ENCODE peak calls at places on chromosomes 16 and 17, in five cellular contexts. K, X, L, R and T are unnamed samples.

GRCh38 chr16:22352119-22352518 is 22.3 kb downstream of the CDR2 start:
- DNase-seq in K (no peak), X (no peak), L (no peak), R (no peak), T (no peak)

GRCh38 chr17:82876602-82877391 is 37.0 kb upstream of the ZNF750 start:
- DNase-seq in K (peak), X (peak), L (peak), R (no peak), T (peak)

GRCh38 chr16:85761866-85762265 is 11.0 kb upstream of the C16orf74 start:
- DNase-seq in K (no peak), X (no peak), L (no peak), R (no peak), T (no peak)

GRCh38 chr17:65498831-65499230 is 62.6 kb downstream of the AXIN2 start:
- DNase-seq in K (no peak), X (no peak), L (no peak), R (no peak), T (no peak)

GRCh38 chr17:10186771-10187425 is 11.5 kb downstream of the GAS7 start:
- DNase-seq in K (no peak), X (no peak), L (no peak), R (no peak), T (no peak)

GRCh38 chr17:41315814-41316430 is 412 bp upstream of the KRTAP17-1 start:
- DNase-seq in K (no peak), X (no peak), L (no peak), R (no peak), T (no peak)

GRCh38 chr16:85391175-85391707 is 221.9 kb upstream of the GSE1 start:
- DNase-seq in K (no peak), X (no peak), L (no peak), R (no peak), T (no peak)

GRCh38 chr16:11563493-11564040 is 23.2 kb downstream of the LITAF start:
- DNase-seq in K (no peak), X (no peak), L (no peak), R (no peak), T (no peak)